ENCODE peak calls at places on chromosomes 2 and 18, in eight cellular contexts. H is NCI-H510A treated with DMSO at 0.1 percent for 48 hours; W is smooth muscle cell of the brain vasculature; A is adipocyte; B is PC-9; E is nephron progenitor cell; G is stimulated activated CD4-positive, alpha-beta T cell treated with anti-CD3 and anti-CD28 coated beads, Interleukin-2, amount 100 ng/mL, for 4 hours; K is left ventricle myocardium inferior. L is an unnamed sample.

GRCh38 chr2:96103906-96104861 is 12.2 kb downstream of the ADRA2B start:
- DNase-seq in H (no peak), W (no peak), A (no peak), B (no peak), E (no peak), G (no peak), K (peak), L (no peak)

GRCh38 chr18:53018791-53019190 is 678.8 kb downstream of the DCC start:
- DNase-seq in H (no peak), W (no peak), A (peak), B (no peak), E (no peak), G (no peak), K (no peak), L (no peak)

GRCh38 chr2:179677148-179677688 is 184.2 kb downstream of the ZNF385B start:
- DNase-seq in H (peak), W (no peak), A (peak), B (no peak), E (no peak), G (no peak), K (no peak), L (no peak)

GRCh38 chr2:42029639-42030195 is 18.1 kb upstream of the PKDCC start:
- DNase-seq in H (no peak), W (no peak), A (no peak), B (no peak), E (no peak), G (no peak), K (no peak), L (no peak)

GRCh38 chr18:50429207-50429948 is 54.5 kb downstream of the SKA1 start:
- DNase-seq in H (peak), W (no peak), A (peak), B (no peak), E (no peak), G (no peak), K (no peak), L (no peak)

GRCh38 chr2:196590286-196590685 is 49.2 kb upstream of the CCDC150 start:
- DNase-seq in H (peak), W (no peak), A (peak), B (peak), E (no peak), G (no peak), K (no peak), L (peak)

GRCh38 chr2:112542974-112543760 is 902 bp downstream of the POLR1B start:
- DNase-seq in H (no peak), W (no peak), A (peak), B (no peak), E (peak), G (no peak), K (no peak), L (no peak)

GRCh38 chr2:207289295-207290018 is 123.7 kb upstream of the KLF7 start:
- DNase-seq in H (no peak), W (no peak), A (no peak), B (peak), E (no peak), G (no peak), K (no peak), L (no peak)

GRCh38 chr2:65636024-65636423 is 203.6 kb upstream of the SPRED2 start:
- DNase-seq in H (no peak), W (no peak), A (no peak), B (no peak), E (no peak), G (no peak), K (no peak), L (no peak)

GRCh38 chr2:82283075-82283474 is 1978.5 kb upstream of the LRRTM1 start:
- DNase-seq in H (no peak), W (no peak), A (no peak), B (no peak), E (no peak), G (no peak), K (no peak), L (no peak)

GRCh38 chr2:224008702-224009261 is 30.3 kb downstream of the SERPINE2 start:
- DNase-seq in H (no peak), W (no peak), A (no peak), B (no peak), E (peak), G (no peak), K (no peak), L (no peak)

GRCh38 chr18:10798727-10799435 is 273.1 kb downstream of the NAPG start:
- DNase-seq in H (no peak), W (no peak), A (peak), B (no peak), E (no peak), G (no peak), K (no peak), L (no peak)

L was measured in fibroblast of gingiva.